ENCODE peak calls at places on chromosomes 4 and X, in five cellular contexts. H is NCI-H2081; F is iPS-NIHi11; R is CD4-positive, alpha-beta memory T cell; O is T-helper 1 cell. G is an unnamed sample.

GRCh38 chrX:73267206-73267605 is 52.6 kb upstream of the NAP1L2 start:
- DNase-seq in H (no peak), F (no peak), R (no peak), O (no peak), G (no peak)

GRCh38 chrX:110311437-110312230 is 6.3 kb downstream of the AMMECR1 start:
- DNase-seq in H (no peak), F (no peak), R (no peak), O (no peak), G (no peak)

GRCh38 chr4:162164881-162165528 is 1.2 kb upstream of the FSTL5 start:
- DNase-seq in H (no peak), F (no peak), R (no peak), O (no peak), G (peak; percentile 12)

GRCh38 chr4:177785000-177785399 is 342.8 kb upstream of the AGA start:
- DNase-seq in H (no peak), F (no peak), R (no peak), O (no peak), G (no peak)

GRCh38 chr4:127364397-127364796 is 268.4 kb upstream of the INTU start:
- DNase-seq in H (no peak), F (no peak), R (no peak), O (no peak), G (peak; percentile 2)

GRCh38 chr4:128287159-128287870 is at the start of gene PGRMC2:
- DNase-seq in H (no peak), F (peak; percentile 54), R (no peak), O (peak; percentile 19), G (no peak)

GRCh38 chrX:102958794-102959193 is 21.7 kb downstream of the RAB40AL start:
- DNase-seq in H (no peak), F (no peak), R (no peak), O (no peak), G (no peak)

GRCh38 chrX:20217279-20217678 is 49.4 kb downstream of the RPS6KA3 start:
- DNase-seq in H (peak; percentile 8), F (no peak), R (peak; percentile 19), O (no peak), G (no peak)

GRCh38 chr4:173056271-173056670 is 112.3 kb upstream of the GALNT7 start:
- DNase-seq in H (no peak), F (no peak), R (no peak), O (no peak), G (no peak)

GRCh38 chrX:118346258-118347094 is 570 bp downstream of the WDR44 start:
- DNase-seq in H (peak; percentile 69), F (peak; percentile 19), R (peak; percentile 53), O (peak; percentile 46), G (peak; percentile 58)

GRCh38 chrX:150773117-150773516 is 79.9 kb downstream of the MTMR1 start:
- DNase-seq in H (no peak), F (no peak), R (no peak), O (no peak), G (no peak)

GRCh38 chr4:157994863-157995262 is 178.0 kb downstream of the GASK1B start:
- DNase-seq in H (no peak), F (no peak), R (no peak), O (no peak), G (peak; percentile 42)

GRCh38 chrX:143536176-143536575 is 18.9 kb upstream of the SPANXN3 start:
- DNase-seq in H (peak; percentile 16), F (no peak), R (no peak), O (no peak), G (no peak)

GRCh38 chr4:40280586-40280985 is 54.5 kb upstream of the CHRNA9 start:
- DNase-seq in H (no peak), F (no peak), R (no peak), O (no peak), G (no peak)

GRCh38 chrX:96372313-96373046 is 312.2 kb upstream of the DIAPH2 start:
- DNase-seq in H (peak; percentile 41), F (peak; percentile 38), R (peak; percentile 3), O (no peak), G (peak; percentile 63)

GRCh38 chrX:38561951-38562719 is 793 bp downstream of the TSPAN7 start:
- DNase-seq in H (peak; percentile 58), F (peak; percentile 3), R (peak; percentile 4), O (no peak), G (peak; percentile 50)

GRCh38 chr4:26803462-26803861 is 57.2 kb upstream of the STIM2 start:
- DNase-seq in H (no peak), F (no peak), R (no peak), O (no peak), G (peak; percentile 81)

GRCh38 chr4:36243355-36244256 is 708 bp downstream of the ARAP2 start:
- DNase-seq in H (peak; percentile 65), F (peak; percentile 47), R (no peak), O (peak; percentile 18), G (no peak)

GRCh38 chr4:1683371-1683902 is 676 bp downstream of the FAM53A start:
- DNase-seq in H (no peak), F (no peak), R (peak; percentile 44), O (peak; percentile 23), G (no peak)

GRCh38 chr4:8468746-8469535 is 28.4 kb downstream of the TRMT44 start:
- DNase-seq in H (peak; percentile 39), F (peak; percentile 90), R (peak; percentile 35), O (peak; percentile 39), G (peak; percentile 84)

GRCh38 chrX:153209347-153209746 is 30.3 kb downstream of the MAGEA1 start:
- DNase-seq in H (no peak), F (no peak), R (no peak), O (no peak), G (no peak)

GRCh38 chr4:58166496-58166895 is 1056.3 kb upstream of the IGFBP7 start:
- DNase-seq in H (no peak), F (no peak), R (no peak), O (no peak), G (no peak)